ENCODE peak calls at places on chromosomes 4 and X, in four cellular contexts. W is activated CD4-positive, CD25-positive, alpha-beta regulatory T cell; D is stimulated activated CD4-positive, alpha-beta T cell treated with anti-CD3 and anti-CD28 coated beads, Interleukin-2, amount 100 ng/mL, for 24 hours; Y is mesendoderm. G is an unnamed sample.
A peak's percentile ranks its signal among the peaks of the same experiment; 100 is the strongest.

GRCh38 chr4:78213218-78213617 is 156.1 kb downstream of the FRAS1 start:
- DNase-seq in Y (no peak), W (no peak), D (no peak), G (no peak)

GRCh38 chr4:8278421-8279287 is 9.1 kb downstream of the HTRA3 start:
- DNase-seq in W (no peak), D (no peak), Y (no peak), G (no peak)

GRCh38 chr4:86358176-86358701 is 1.6 kb downstream of the MAPK10 start:
- DNase-seq in Y (peak; percentile 33), W (no peak), D (no peak), G (no peak)

GRCh38 chr4:70705146-70705855 is 16.5 kb upstream of the RUFY3 start:
- DNase-seq in D (peak; percentile 78), Y (peak; percentile 84), W (peak; percentile 43), G (peak; percentile 94)

GRCh38 chrX:25196221-25196620 is 180.5 kb upstream of the ARX start:
- DNase-seq in Y (no peak), W (no peak), D (no peak), G (no peak)

GRCh38 chr4:41575207-41575606 is 37.2 kb downstream of the LIMCH1 start:
- DNase-seq in W (no peak), Y (no peak), D (no peak), G (no peak)

GRCh38 chr4:188930822-188931221 is 791.6 kb downstream of the TRIML1 start:
- DNase-seq in Y (peak; percentile 57), D (peak; percentile 5), W (no peak), G (no peak)

GRCh38 chr4:120927758-120928409 is 5.4 kb upstream of the PRDM5 start:
- DNase-seq in D (no peak), Y (no peak), W (no peak), G (no peak)

GRCh38 chr4:181870326-181870725 is 372.9 kb upstream of the TENM3 start:
- DNase-seq in D (no peak), Y (no peak), W (no peak), G (no peak)

GRCh38 chrX:103780701-103781402 is 4.2 kb downstream of the PLP1 start:
- DNase-seq in W (no peak), Y (no peak), D (no peak), G (no peak)

GRCh38 chrX:147901476-147902126 is 10.1 kb upstream of the FMR1 start:
- DNase-seq in Y (no peak), W (no peak), D (no peak), G (no peak)

GRCh38 chrX:70479970-70480659 is 35.5 kb downstream of the DLG3 start:
- DNase-seq in Y (peak; percentile 34), W (no peak), D (no peak), G (no peak)

GRCh38 chr4:52574036-52574435 is 85.1 kb downstream of the USP46 start:
- DNase-seq in D (no peak), Y (no peak), W (no peak), G (no peak)

GRCh38 chrX:11580789-11581188 is 84.9 kb downstream of the ARHGAP6 start:
- DNase-seq in D (no peak), Y (no peak), W (no peak), G (no peak)

GRCh38 chr4:110621839-110622751 is 782 bp downstream of the PITX2 start:
- DNase-seq in D (no peak), Y (peak; percentile 89), W (no peak), G (no peak)

GRCh38 chr4:6470502-6471302 is 1.7 kb downstream of the PPP2R2C start:
- DNase-seq in D (peak; percentile 28), Y (peak; percentile 30), W (no peak), G (no peak)

GRCh38 chr4:136337216-136337615 is 1195.1 kb downstream of the PCDH18 start:
- DNase-seq in W (no peak), Y (no peak), D (no peak), G (no peak)

GRCh38 chr4:30495261-30496050 is 224.7 kb upstream of the PCDH7 start:
- DNase-seq in Y (peak; percentile 37), D (no peak), W (no peak), G (no peak)

G was measured in mesenteric fat pad.